ENCODE peak calls at places on chromosomes 13 and 19, in six cellular contexts. L is IMR-90, X is tibial artery, C is kidney epithelial cell, F is GM04503, S is OCI-LY7. E is an unnamed sample.

GRCh38 chr13:74003374-74003773 is 130.8 kb downstream of the KLF12 start:
- DNase-seq in S (no peak), C (no peak), X (no peak), L (peak), F (no peak), E (no peak)

GRCh38 chr13:27371932-27372331 is 52.5 kb upstream of the GTF3A start:
- DNase-seq in F (no peak), L (no peak), X (no peak), C (no peak), S (no peak), E (no peak)

GRCh38 chr19:55369651-55370304 is 485 bp downstream of the IL11 start:
- DNase-seq in F (peak), S (no peak), X (no peak), C (no peak), L (peak), E (peak)

GRCh38 chr13:57665471-57665870 is 33.9 kb downstream of the PCDH17 start:
- DNase-seq in S (no peak), C (no peak), L (no peak), X (no peak), F (no peak), E (no peak)

GRCh38 chr13:107421028-107421427 is 794.3 kb downstream of the LIG4 start:
- DNase-seq in S (no peak), F (no peak), L (peak), X (no peak), C (no peak), E (no peak)

GRCh38 chr13:109625156-109625555 is 161.2 kb downstream of the IRS2 start:
- DNase-seq in F (no peak), L (no peak), C (no peak), S (no peak), X (no peak), E (no peak)

GRCh38 chr19:17109962-17110598 is 34.5 kb downstream of the MYO9B start:
- DNase-seq in L (no peak), F (no peak), S (no peak), X (peak), C (no peak), E (no peak)

GRCh38 chr19:4391701-4392543 is 8.4 kb downstream of the SH3GL1 start:
- DNase-seq in F (no peak), L (peak), C (no peak), S (no peak), X (no peak), E (no peak)

GRCh38 chr19:35911173-35911572 is 3.1 kb upstream of the TYROBP start:
- DNase-seq in F (no peak), C (no peak), X (no peak), S (no peak), L (no peak), E (no peak)

GRCh38 chr13:98977568-98978270 is at the start of gene DOCK9:
- DNase-seq in X (no peak), F (no peak), S (no peak), L (peak), C (peak), E (no peak)

GRCh38 chr13:47890146-47890814 is 110.8 kb downstream of the SUCLA2 start:
- DNase-seq in F (no peak), X (no peak), C (no peak), L (no peak), S (no peak), E (no peak)

GRCh38 chr19:56721714-56722113 is 50.2 kb upstream of the ZNF835 start:
- DNase-seq in F (no peak), L (no peak), S (no peak), C (no peak), X (no peak), E (no peak)

GRCh38 chr13:101146101-101146898 is 270.0 kb downstream of the NALCN start:
- DNase-seq in F (no peak), X (no peak), L (peak), C (no peak), S (no peak), E (no peak)

GRCh38 chr13:30077338-30077737 is 226.9 kb upstream of the UBL3 start:
- DNase-seq in L (no peak), S (no peak), C (no peak), X (no peak), F (no peak), E (no peak)

GRCh38 chr13:43936630-43937029 is 56.9 kb downstream of the LACC1 start:
- DNase-seq in L (no peak), C (no peak), X (no peak), S (no peak), F (no peak), E (no peak)

GRCh38 chr19:40101813-40102212 is 11.1 kb upstream of the ZNF780A start:
- DNase-seq in L (no peak), X (no peak), S (no peak), F (no peak), C (no peak), E (no peak)

GRCh38 chr19:48934837-48935236 is 1.3 kb downstream of the DHDH start:
- DNase-seq in F (no peak), X (no peak), L (no peak), C (no peak), S (no peak), E (no peak)

GRCh38 chr13:109784590-109785140 is 1.7 kb downstream of the IRS2 start:
- DNase-seq in L (peak), C (no peak), S (no peak), F (no peak), X (peak), E (peak)

GRCh38 chr19:36256853-36257511 is 42.1 kb downstream of the ZNF146 start:
- DNase-seq in S (no peak), F (no peak), X (no peak), C (no peak), L (no peak), E (no peak)

GRCh38 chr19:34034318-34034846 is 137.9 kb upstream of the LSM14A start:
- DNase-seq in S (no peak), C (no peak), L (no peak), F (no peak), X (no peak), E (no peak)

GRCh38 chr13:29503041-29503837 is 92.2 kb downstream of the SLC7A1 start:
- DNase-seq in C (no peak), S (no peak), X (no peak), L (peak), F (no peak), E (no peak)

GRCh38 chr13:98184796-98185195 is 7.7 kb upstream of the RNF113B start:
- DNase-seq in C (no peak), S (no peak), F (peak), L (peak), X (no peak), E (no peak)

GRCh38 chr13:37403776-37404497 is 194.6 kb downstream of the POSTN start:
- DNase-seq in S (no peak), X (no peak), L (peak), C (no peak), F (peak), E (no peak)

GRCh38 chr13:29849731-29850212 is 645 bp downstream of the UBL3 start:
- DNase-seq in L (peak), S (no peak), F (no peak), X (peak), C (peak), E (no peak)

GRCh38 chr19:45130888-45131615 is 29.7 kb downstream of the NKPD1 start:
- DNase-seq in C (peak), L (peak), S (peak), X (no peak), F (no peak), E (no peak)

GRCh38 chr13:44117351-44117750 is 237.6 kb downstream of the LACC1 start:
- DNase-seq in F (no peak), L (peak), X (no peak), S (peak), C (no peak), E (no peak)

GRCh38 chr13:80084086-80084676 is 256.7 kb downstream of the SPRY2 start:
- DNase-seq in S (no peak), X (no peak), L (peak), F (peak), C (peak), E (no peak)

GRCh38 chr13:50140742-50141659 is 125.8 kb downstream of the KCNRG start:
- DNase-seq in X (no peak), S (no peak), F (no peak), L (no peak), C (no peak), E (no peak)

GRCh38 chr13:78152415-78152814 is 233.8 kb upstream of the EDNRB start:
- DNase-seq in L (no peak), F (no peak), C (no peak), S (no peak), X (no peak), E (no peak)

GRCh38 chr19:49684251-49684982 is 5.0 kb upstream of the ADM5 start:
- DNase-seq in S (no peak), L (no peak), C (no peak), F (no peak), X (no peak), E (no peak)

GRCh38 chr13:34001357-34001756 is 183.4 kb downstream of the RFC3 start:
- DNase-seq in S (no peak), C (no peak), L (no peak), X (no peak), F (no peak), E (no peak)

GRCh38 chr19:406121-406711 is 2.7 kb downstream of the C2CD4C start:
- DNase-seq in S (no peak), X (peak), C (no peak), F (no peak), L (no peak), E (no peak)

GRCh38 chr19:13039211-13039789 is 44.0 kb downstream of the NFIX start:
- DNase-seq in F (no peak), L (no peak), C (no peak), X (no peak), S (no peak), E (no peak)

GRCh38 chr13:105342421-105342820 is 1193.0 kb downstream of the EFNB2 start:
- DNase-seq in X (no peak), L (peak), C (no peak), S (no peak), F (no peak), E (no peak)